ENCODE peak calls at places on chromosomes 13 and 19, in seven cellular contexts. C, B, U, D, N, Z and K are unnamed samples.

GRCh38 chr13:43373400-43373799 is 350.0 kb downstream of the DNAJC15 start:
- DNase-seq in C (no peak), B (no peak), U (no peak), D (no peak), N (no peak), Z (no peak), K (no peak)

GRCh38 chr13:96792736-96793444 is 201.4 kb downstream of the OXGR1 start:
- DNase-seq in C (no peak), B (no peak), U (no peak), D (no peak), N (no peak), Z (no peak), K (no peak)

GRCh38 chr13:109910131-109910530 is 123.7 kb upstream of the IRS2 start:
- DNase-seq in C (no peak), B (no peak), U (no peak), D (no peak), N (no peak), Z (no peak), K (no peak)

GRCh38 chr13:107124129-107124718 is 556.3 kb upstream of the ARGLU1 start:
- DNase-seq in C (peak), B (peak), U (peak), D (peak), N (no peak), Z (peak), K (peak)

GRCh38 chr13:65595881-65596280 is 1634.3 kb downstream of the PCDH9 start:
- DNase-seq in C (no peak), B (no peak), U (no peak), D (no peak), N (no peak), Z (no peak), K (no peak)

GRCh38 chr19:10260141-10260584 is 8.1 kb downstream of the MRPL4 start:
- DNase-seq in C (no peak), B (no peak), U (no peak), D (no peak), N (peak), Z (peak), K (no peak)

GRCh38 chr13:99432637-99433542 is 68.4 kb upstream of the TM9SF2 start:
- DNase-seq in C (no peak), B (peak), U (peak), D (peak), N (peak), Z (peak), K (peak)

GRCh38 chr19:14097532-14098151 is 7.1 kb upstream of the SAMD1 start:
- DNase-seq in C (no peak), B (no peak), U (no peak), D (no peak), N (no peak), Z (no peak), K (peak)

GRCh38 chr19:50549059-50549926 is 18.9 kb downstream of the LRRC4B start:
- DNase-seq in C (no peak), B (no peak), U (no peak), D (no peak), N (no peak), Z (no peak), K (no peak)

GRCh38 chr13:112957295-112957677 is 11.7 kb upstream of the MCF2L start:
- DNase-seq in C (no peak), B (no peak), U (no peak), D (no peak), N (no peak), Z (no peak), K (no peak)

GRCh38 chr19:782195-783043 is 14.8 kb upstream of the PTBP1 start:
- DNase-seq in C (no peak), B (no peak), U (peak), D (no peak), N (no peak), Z (peak), K (peak)

GRCh38 chr13:21176982-21177284 is 475 bp downstream of the MRPL57 start:
- DNase-seq in C (no peak), B (no peak), U (no peak), D (no peak), N (no peak), Z (no peak), K (no peak)

GRCh38 chr13:91169641-91170040 is 177.8 kb upstream of the MIR17HG start:
- DNase-seq in C (no peak), B (no peak), U (peak), D (no peak), N (no peak), Z (no peak), K (no peak)

GRCh38 chr19:38376576-38376975 is 2.2 kb downstream of the PSMD8 start:
- DNase-seq in C (no peak), B (no peak), U (no peak), D (no peak), N (no peak), Z (no peak), K (no peak)

GRCh38 chr13:94548382-94549240 is 47.3 kb downstream of the TGDS start:
- DNase-seq in C (peak), B (peak), U (peak), D (peak), N (peak), Z (peak), K (peak)

GRCh38 chr13:89402211-89402610 is 1731.0 kb downstream of the SLITRK5 start:
- DNase-seq in C (no peak), B (no peak), U (no peak), D (no peak), N (no peak), Z (no peak), K (no peak)

GRCh38 chr13:52845334-52845761 is 3.1 kb downstream of the PCDH8 start:
- DNase-seq in C (peak), B (no peak), U (peak), D (no peak), N (no peak), Z (no peak), K (peak)

GRCh38 chr13:64684685-64685431 is 2545.3 kb downstream of the PCDH9 start:
- DNase-seq in C (no peak), B (no peak), U (no peak), D (no peak), N (no peak), Z (no peak), K (peak)

GRCh38 chr13:75803175-75803611 is 167.1 kb downstream of the LMO7 start:
- DNase-seq in C (no peak), B (peak), U (no peak), D (peak), N (no peak), Z (no peak), K (peak)

GRCh38 chr13:93226623-93227279 is at the start of gene GPC6:
- DNase-seq in C (peak), B (peak), U (peak), D (no peak), N (no peak), Z (peak), K (peak)

GRCh38 chr13:52765991-52766390 is 26.4 kb upstream of the CNMD start:
- DNase-seq in C (no peak), B (no peak), U (no peak), D (no peak), N (no peak), Z (no peak), K (no peak)

GRCh38 chr13:23655321-23655720 is 85.1 kb downstream of the TNFRSF19 start:
- DNase-seq in C (no peak), B (no peak), U (peak), D (no peak), N (no peak), Z (no peak), K (no peak)

GRCh38 chr13:20370815-20371421 is 138.8 kb upstream of the GJB6 start:
- DNase-seq in C (no peak), B (no peak), U (no peak), D (no peak), N (no peak), Z (peak), K (peak)

GRCh38 chr13:42997381-42997780 is 5.3 kb upstream of the EPSTI1 start:
- DNase-seq in C (no peak), B (no peak), U (no peak), D (no peak), N (no peak), Z (no peak), K (no peak)

GRCh38 chr19:58325623-58326022 is 1.2 kb upstream of the ZSCAN22 start:
- DNase-seq in C (no peak), B (no peak), U (no peak), D (no peak), N (no peak), Z (peak), K (no peak)

GRCh38 chr19:43765109-43765876 is 10.5 kb upstream of the SMG9 start:
- DNase-seq in C (no peak), B (peak), U (no peak), D (peak), N (peak), Z (peak), K (no peak)

GRCh38 chr19:38361633-38362075 is 12.7 kb upstream of the PSMD8 start:
- DNase-seq in C (peak), B (peak), U (peak), D (peak), N (peak), Z (peak), K (peak)

GRCh38 chr19:45340899-45341453 is 426 bp downstream of the KLC3 start:
- DNase-seq in C (no peak), B (no peak), U (peak), D (no peak), N (no peak), Z (no peak), K (peak)

GRCh38 chr13:25927966-25928365 is 123.8 kb downstream of the SHISA2 start:
- DNase-seq in C (no peak), B (no peak), U (no peak), D (no peak), N (no peak), Z (no peak), K (no peak)

GRCh38 chr13:34678154-34678553 is 263.9 kb upstream of the NBEA start:
- DNase-seq in C (no peak), B (no peak), U (no peak), D (no peak), N (no peak), Z (peak), K (no peak)

GRCh38 chr13:80945328-80945727 is 604.4 kb upstream of the SPRY2 start:
- DNase-seq in C (peak), B (no peak), U (peak), D (no peak), N (no peak), Z (no peak), K (peak)

GRCh38 chr19:29668746-29669609 is 3.7 kb downstream of the PLEKHF1 start:
- DNase-seq in C (no peak), B (no peak), U (no peak), D (no peak), N (no peak), Z (no peak), K (no peak)

GRCh38 chr19:29379257-29379986 is 146.4 kb upstream of the VSTM2B start:
- DNase-seq in C (no peak), B (no peak), U (no peak), D (no peak), N (no peak), Z (no peak), K (no peak)

GRCh38 chr13:105410602-105411001 is 1124.9 kb downstream of the EFNB2 start:
- DNase-seq in C (peak), B (no peak), U (peak), D (no peak), N (peak), Z (peak), K (peak)

GRCh38 chr19:2798733-2799132 is 13.4 kb downstream of the THOP1 start:
- DNase-seq in C (no peak), B (no peak), U (no peak), D (no peak), N (no peak), Z (peak), K (no peak)

GRCh38 chr19:13207237-13208130 is 57.3 kb downstream of the IER2 start:
- DNase-seq in C (no peak), B (no peak), U (peak), D (peak), N (no peak), Z (no peak), K (peak)

GRCh38 chr19:21434516-21434915 is 37.6 kb downstream of the ZNF493 start:
- DNase-seq in C (no peak), B (no peak), U (no peak), D (no peak), N (no peak), Z (no peak), K (no peak)

GRCh38 chr13:108361769-108362168 is 92.3 kb downstream of the TNFSF13B start:
- DNase-seq in C (no peak), B (no peak), U (no peak), D (no peak), N (no peak), Z (no peak), K (no peak)

GRCh38 chr19:34662919-34663318 is 14.0 kb downstream of the SCGB2B2 start:
- DNase-seq in C (peak), B (peak), U (peak), D (peak), N (peak), Z (peak), K (peak)
- TF ChIP-seq EZH2phosphoT487 in C (no peak), B (no peak), U (no peak), D (no peak), N (no peak), Z (no peak), K (no peak)

GRCh38 chr19:3852614-3853254 is 16.1 kb downstream of the ZFR2 start:
- DNase-seq in C (no peak), B (peak), U (no peak), D (peak), N (peak), Z (peak), K (no peak)
- TF ChIP-seq CTCF in C (peak), B (peak), U (no peak), D (peak), N (peak), Z (peak), K (peak)

DNA sequence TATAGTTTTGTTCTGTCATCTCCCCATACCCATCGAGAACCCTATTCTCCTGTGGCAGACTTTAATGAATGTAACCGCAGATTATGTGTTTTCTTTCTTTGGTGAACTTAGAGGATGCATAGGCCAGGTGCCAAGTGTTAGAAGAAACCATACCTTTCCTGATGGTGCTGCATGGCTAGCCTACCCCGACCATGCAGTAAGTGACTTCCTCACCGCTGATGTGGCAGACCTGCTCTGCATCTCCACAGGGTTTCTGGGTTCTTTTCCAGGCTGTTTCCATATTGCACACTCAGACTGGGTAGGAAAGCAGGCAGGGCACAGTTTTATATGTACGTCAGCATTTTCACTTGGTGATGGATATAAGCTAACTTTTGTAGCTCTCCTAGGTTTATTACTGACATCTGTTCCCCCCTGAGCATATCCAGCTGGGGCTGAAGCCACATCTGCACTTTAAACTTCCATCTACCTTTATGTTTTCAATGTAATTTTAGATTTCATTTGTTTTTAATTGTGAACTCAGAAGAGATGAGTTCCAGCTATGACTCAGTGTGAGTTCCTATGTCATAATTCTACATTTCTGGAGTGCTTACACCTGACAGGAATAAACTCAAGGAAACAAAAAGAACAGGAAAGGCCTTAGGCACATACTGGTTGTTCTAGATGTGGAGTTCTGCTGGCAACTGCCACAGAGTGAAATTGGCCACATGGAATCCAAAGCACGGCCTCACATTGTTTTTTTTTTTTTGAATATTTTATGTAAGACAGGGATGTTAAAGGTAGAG is 42.4 kb downstream of the LRCH1 start:
- DNase-seq in C (no peak), B (no peak), U (no peak), D (peak), N (no peak), Z (peak), K (no peak)
- TF ChIP-seq EZH2phosphoT487 in C (no peak), B (no peak), U (no peak), D (no peak), N (no peak), Z (no peak), K (no peak)

GRCh38 chr19:5563008-5563431 is 4.7 kb downstream of the TINCR start:
- DNase-seq in C (peak), B (no peak), U (no peak), D (no peak), N (no peak), Z (no peak), K (peak)
- TF ChIP-seq CTCF in C (no peak), B (no peak), U (peak), D (peak), N (peak), Z (peak), K (peak)